ENCODE peak calls at places on chromosomes 11 and 22, in seven cellular contexts. D, T, I, X, C, S and Z are unnamed samples.

GRCh38 chr22:48300877-48301276 is 1526.8 kb downstream of the BRD1 start:
- DNase-seq in D (no peak), T (no peak), I (no peak), X (no peak), C (no peak), S (no peak), Z (no peak)

GRCh38 chr11:120778692-120779490 is 245.0 kb upstream of the TBCEL start:
- DNase-seq in D (no peak), T (no peak), I (no peak), X (peak; percentile 55), C (no peak), S (no peak), Z (no peak)

GRCh38 chr22:23743303-23743705 is 7.6 kb downstream of the ZNF70 start:
- DNase-seq in D (no peak), T (peak; percentile 78), I (no peak), X (no peak), C (no peak), S (no peak), Z (no peak)

GRCh38 chr11:77088236-77089003 is 14.2 kb upstream of the OMP start:
- DNase-seq in D (peak; percentile 11), T (no peak), I (no peak), X (no peak), C (no peak), S (no peak), Z (no peak)

GRCh38 chr11:105878510-105878909 is 143.5 kb downstream of the MSANTD4 start:
- DNase-seq in D (no peak), T (no peak), I (no peak), X (no peak), C (no peak), S (no peak), Z (no peak)

GRCh38 chr22:19730662-19731360 is 7.5 kb downstream of the GP1BB start:
- DNase-seq in D (peak; percentile 87), T (peak; percentile 69), I (peak; percentile 82), X (peak; percentile 84), C (peak; percentile 72), S (peak; percentile 52), Z (no peak)

GRCh38 chr11:60164550-60165075 is 18.3 kb downstream of the MS4A6A start:
- DNase-seq in D (no peak), T (no peak), I (no peak), X (no peak), C (no peak), S (no peak), Z (no peak)

GRCh38 chr11:15726221-15726746 is 611.6 kb downstream of the INSC start:
- DNase-seq in D (no peak), T (no peak), I (no peak), X (no peak), C (no peak), S (no peak), Z (no peak)

GRCh38 chr11:46661836-46662235 is 38.6 kb downstream of the ARHGAP1 start:
- DNase-seq in D (no peak), T (no peak), I (no peak), X (no peak), C (no peak), S (no peak), Z (no peak)

GRCh38 chr11:1298695-1299492 is 10.5 kb downstream of the TOLLIP start:
- DNase-seq in D (peak; percentile 85), T (no peak), I (peak; percentile 44), X (peak; percentile 49), C (no peak), S (no peak), Z (no peak)

GRCh38 chr11:93560534-93560933 is 17.3 kb upstream of the SMCO4 start:
- DNase-seq in D (no peak), T (no peak), I (no peak), X (no peak), C (no peak), S (no peak), Z (no peak)